ENCODE peak calls at places on chromosomes 5 and 9, in ten cellular contexts. Z is Calu3; V is IMR-90; E is AG08396; T is heart right ventricle; Q is stomach; W is gastrocnemius medialis; K is EL; P is CD8-positive, alpha-beta T cell; H is activated naive CD4-positive, alpha-beta T cell. S is an unnamed sample.

GRCh38 chr5:5017827-5018559 is 122.1 kb upstream of the ADAMTS16 start:
- DNase-seq in Z (no peak), V (no peak), E (no peak), T (no peak), Q (no peak), W (no peak), K (peak; percentile 94), P (no peak), H (no peak), S (no peak)

GRCh38 chr9:133999866-134000265 is 7.7 kb upstream of the VAV2 start:
- DNase-seq in Z (no peak), V (no peak), E (no peak), T (no peak), Q (no peak), W (no peak), K (no peak), P (no peak), H (no peak), S (no peak)

GRCh38 chr5:111385970-111386831 is 126.1 kb downstream of the STARD4 start:
- DNase-seq in Z (no peak), V (no peak), E (no peak), T (no peak), Q (no peak), W (no peak), K (no peak), P (no peak), H (no peak), S (no peak)

GRCh38 chr9:88772602-88773001 is 218.7 kb upstream of the S1PR3 start:
- DNase-seq in Z (no peak), V (no peak), E (no peak), T (no peak), Q (no peak), W (no peak), K (no peak), P (no peak), H (no peak), S (no peak)

GRCh38 chr9:124771867-124772621 is 933 bp upstream of the NR6A1 start:
- DNase-seq in Z (peak; percentile 77), V (peak; percentile 68), E (peak; percentile 85), T (peak; percentile 58), Q (peak; percentile 70), W (no peak), K (peak; percentile 77), P (peak; percentile 30), H (no peak), S (peak; percentile 85)

GRCh38 chr5:93395010-93395409 is 186.0 kb downstream of the NR2F1-AS1 start:
- DNase-seq in Z (no peak), V (no peak), E (no peak), T (no peak), Q (no peak), W (no peak), K (no peak), P (no peak), H (no peak), S (no peak)

GRCh38 chr9:69379250-69379982 is 54.4 kb downstream of the ENTREP1 start:
- DNase-seq in Z (peak; percentile 12), V (peak; percentile 51), E (no peak), T (peak; percentile 53), Q (no peak), W (peak; percentile 85), K (peak; percentile 73), P (no peak), H (no peak), S (no peak)

GRCh38 chr5:177312649-177313181 is 1.0 kb upstream of the MXD3 start:
- DNase-seq in Z (peak; percentile 65), V (no peak), E (no peak), T (no peak), Q (no peak), W (no peak), K (no peak), P (no peak), H (no peak), S (peak; percentile 51)

GRCh38 chr9:9603345-9603744 is 1009.5 kb downstream of the PTPRD start:
- DNase-seq in Z (no peak), V (no peak), E (no peak), T (no peak), Q (no peak), W (no peak), K (no peak), P (no peak), H (no peak), S (no peak)

GRCh38 chr9:81499021-81499454 is 190.3 kb downstream of the TLE1 start:
- DNase-seq in Z (no peak), V (peak; percentile 85), E (peak; percentile 58), T (peak; percentile 10), Q (no peak), W (peak; percentile 14), K (peak; percentile 84), P (no peak), H (no peak), S (no peak)

GRCh38 chr5:32753765-32754164 is 42.6 kb downstream of the NPR3 start:
- DNase-seq in Z (no peak), V (peak; percentile 51), E (peak; percentile 16), T (no peak), Q (no peak), W (no peak), K (peak; percentile 45), P (no peak), H (no peak), S (no peak)

S was measured in HuH-7.5.